ENCODE peak calls at places on chromosomes 4 and X, in seven cellular contexts. H, L, N, X, Q, M and T are unnamed samples.

GRCh38 chr4:189162888-189163287 is 777.8 kb upstream of the FRG1 start:
- DNase-seq in H (no peak), X (no peak), L (no peak), N (no peak), M (no peak), Q (no peak), T (no peak)

GRCh38 chr4:62940229-62940628 is 1469.0 kb downstream of the TECRL start:
- DNase-seq in X (no peak), M (no peak), L (no peak), Q (no peak), H (no peak), N (no peak), T (no peak)

GRCh38 chr4:18676136-18676922 is 654.8 kb upstream of the LCORL start:
- DNase-seq in N (no peak), Q (no peak), L (no peak), H (no peak), X (no peak), M (no peak), T (no peak)

GRCh38 chr4:103996059-103996458 is 276.3 kb upstream of the TACR3 start:
- DNase-seq in N (no peak), M (no peak), X (no peak), Q (no peak), L (no peak), H (no peak), T (no peak)

GRCh38 chrX:68193234-68193633 is 240.1 kb downstream of the OPHN1 start:
- DNase-seq in L (no peak), N (no peak), Q (no peak), M (no peak), X (no peak), H (no peak), T (no peak)

GRCh38 chr4:21763865-21764264 is 184.7 kb downstream of the KCNIP4 start:
- DNase-seq in L (no peak), X (no peak), N (no peak), Q (no peak), H (no peak), M (no peak), T (no peak)

GRCh38 chr4:87353592-87353991 is 30.9 kb upstream of the HSD17B13 start:
- DNase-seq in Q (no peak), H (no peak), M (no peak), X (peak; percentile 3), N (peak; percentile 10), L (no peak), T (peak; percentile 67)

GRCh38 chr4:177315767-177316490 is 6.3 kb downstream of the NEIL3 start:
- DNase-seq in M (no peak), N (no peak), X (no peak), H (no peak), L (no peak), Q (no peak), T (no peak)

GRCh38 chr4:102478186-102478585 is 23.0 kb upstream of the NFKB1 start:
- DNase-seq in L (no peak), M (no peak), N (no peak), Q (no peak), H (no peak), X (no peak), T (no peak)

GRCh38 chrX:9285342-9285771 is 179.5 kb upstream of the TBL1X start:
- DNase-seq in X (peak; percentile 45), N (peak; percentile 73), Q (no peak), M (no peak), L (no peak), H (no peak), T (no peak)